ENCODE peak calls at places on chromosomes 13 and 19, in ten cellular contexts. B is thoracic aorta; G is pancreas; E is suprapubic skin; Y is tibial artery; A is left ventricle myocardium inferior; Z is gastrocnemius medialis; V is mesendoderm; C is fibroblast of lung; J is CD4-positive, CD25-positive, alpha-beta regulatory T cell. U is an unnamed sample.

GRCh38 chr19:52778811-52779210 is 7.8 kb downstream of the ZNF600 start:
- DNase-seq in B (no peak), G (no peak), E (no peak), Y (no peak), A (no peak), Z (no peak), V (no peak), C (no peak), J (no peak), U (no peak)

GRCh38 chr13:113897161-113897560 is 33.3 kb upstream of the GAS6 start:
- DNase-seq in B (no peak), G (no peak), E (no peak), Y (no peak), A (no peak), Z (no peak), V (peak; percentile 34), C (peak; percentile 99), J (no peak), U (peak; percentile 30)

GRCh38 chr13:71374471-71375041 is 492.4 kb downstream of the DACH1 start:
- DNase-seq in B (no peak), G (no peak), E (no peak), Y (no peak), A (no peak), Z (no peak), V (peak; percentile 6), C (peak; percentile 6), J (no peak), U (no peak)

GRCh38 chr13:32443111-32443510 is 15.2 kb upstream of the N4BP2L1 start:
- DNase-seq in B (no peak), G (no peak), E (no peak), Y (no peak), A (no peak), Z (no peak), V (peak; percentile 18), C (no peak), J (peak; percentile 43), U (no peak)

GRCh38 chr13:101988140-101988539 is 413.7 kb downstream of the FGF14 start:
- DNase-seq in B (no peak), G (no peak), E (no peak), Y (no peak), A (no peak), Z (no peak), V (no peak), C (no peak), J (no peak), U (no peak)

GRCh38 chr13:90416519-90416918 is 931.0 kb upstream of the MIR17HG start:
- DNase-seq in B (no peak), G (no peak), E (no peak), Y (no peak), A (no peak), Z (no peak), V (peak; percentile 92), C (peak; percentile 94), J (no peak), U (no peak)

GRCh38 chr13:111451402-111451801 is 131.0 kb downstream of the TEX29 start:
- DNase-seq in B (no peak), G (no peak), E (no peak), Y (no peak), A (no peak), Z (no peak), V (no peak), C (no peak), J (no peak), U (no peak)

GRCh38 chr19:41928221-41928683 is at the start of gene ERFL:
- DNase-seq in B (no peak), G (no peak), E (no peak), Y (no peak), A (no peak), Z (no peak), V (no peak), C (no peak), J (no peak), U (no peak)

GRCh38 chr13:72284791-72285190 is 417.8 kb upstream of the DACH1 start:
- DNase-seq in B (no peak), G (no peak), E (no peak), Y (no peak), A (no peak), Z (no peak), V (no peak), C (peak; percentile 46), J (no peak), U (no peak)

GRCh38 chr13:59837101-59837500 is 326.6 kb downstream of the DIAPH3 start:
- DNase-seq in B (no peak), G (no peak), E (no peak), Y (no peak), A (no peak), Z (no peak), V (no peak), C (no peak), J (no peak), U (no peak)

GRCh38 chr19:33697766-33698165 is 76.0 kb downstream of the CHST8 start:
- DNase-seq in B (no peak), G (no peak), E (peak; percentile 55), Y (no peak), A (no peak), Z (no peak), V (no peak), C (no peak), J (no peak), U (no peak)

GRCh38 chr19:14113762-14114414 is 3.7 kb downstream of the PRKACA start:
- DNase-seq in B (no peak), G (peak; percentile 76), E (no peak), Y (no peak), A (peak; percentile 42), Z (peak; percentile 78), V (peak; percentile 60), C (no peak), J (no peak), U (no peak)

GRCh38 chr19:5955638-5955935 is 22.4 kb downstream of the RANBP3 start:
- DNase-seq in B (no peak), G (no peak), E (no peak), Y (no peak), A (no peak), Z (no peak), V (no peak), C (peak; percentile 62), J (no peak), U (no peak)
- H3K4me1 ChIP-seq in B (peaks cover 78% of the 10 kb centered on the region), G (peaks cover 42% of the 10 kb centered on the region), E (peaks cover 64% of the 10 kb centered on the region), Y (peaks cover 11% of the 10 kb centered on the region), A (peaks cover 100% of the 10 kb centered on the region), Z (peaks cover 71% of the 10 kb centered on the region), V (peaks cover 43% of the 10 kb centered on the region), C (peaks cover 37% of the 10 kb centered on the region), J (peaks cover 94% of the 10 kb centered on the region), U (no peaks in the 10 kb centered on the region)

DNA sequence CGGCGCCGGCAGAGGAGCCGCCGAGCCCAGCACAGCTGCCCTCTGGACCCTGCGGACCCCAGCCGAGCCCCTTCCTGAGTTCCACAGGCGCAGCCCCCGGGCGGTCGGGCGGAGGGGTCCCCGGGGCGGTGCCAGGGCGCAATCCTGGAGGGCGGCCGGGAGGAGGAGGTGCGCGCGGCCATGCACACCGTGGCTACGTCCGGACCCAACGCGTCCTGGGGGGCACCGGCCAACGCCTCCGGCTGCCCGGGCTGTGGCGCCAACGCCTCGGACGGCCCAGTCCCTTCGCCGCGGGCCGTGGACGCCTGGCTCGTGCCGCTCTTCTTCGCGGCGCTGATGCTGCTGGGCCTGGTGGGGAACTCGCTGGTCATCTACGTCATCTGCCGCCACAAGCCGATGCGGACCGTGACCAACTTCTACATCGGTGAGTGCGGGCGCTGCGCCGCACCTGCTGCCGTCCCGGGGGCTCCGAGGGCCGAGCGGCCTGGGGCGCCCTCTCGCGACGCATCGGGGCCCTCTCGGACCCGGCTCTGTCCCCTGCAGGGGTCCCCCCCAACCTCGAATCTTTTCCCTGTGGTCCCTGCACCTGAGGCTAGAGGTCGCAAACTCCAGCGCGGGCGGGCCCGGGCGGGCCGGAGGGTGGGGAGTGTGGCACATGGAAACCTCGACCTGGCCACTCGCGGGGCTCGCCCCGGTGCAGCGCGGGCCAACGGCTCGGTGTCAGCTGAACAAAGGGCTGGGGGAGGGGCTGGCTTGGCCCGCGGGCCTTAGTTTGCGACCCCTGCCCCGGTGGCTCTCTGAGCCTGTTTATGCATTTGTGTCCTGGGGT is at the start of gene KISS1R:
- DNase-seq in B (no peak), G (peak; percentile 78), E (no peak), Y (no peak), A (no peak), Z (no peak), V (peak; percentile 83), C (no peak), J (no peak), U (no peak)
- H3K4me1 ChIP-seq in B (peaks cover 48% of the 10 kb centered on the region), G (peaks cover 8% of the 10 kb centered on the region), E (peaks cover 49% of the 10 kb centered on the region), Y (no peaks in the 10 kb centered on the region), A (peaks cover 56% of the 10 kb centered on the region), Z (peaks cover 9% of the 10 kb centered on the region), V (no peaks in the 10 kb centered on the region), C (peaks cover 3% of the 10 kb centered on the region), J (peaks cover 56% of the 10 kb centered on the region), U (peaks cover 49% of the 10 kb centered on the region)

GRCh38 chr19:16035601-16036297 is 40.5 kb upstream of the TPM4 start:
- DNase-seq in B (no peak), G (no peak), E (no peak), Y (no peak), A (no peak), Z (no peak), V (no peak), C (no peak), J (no peak), U (no peak)

GRCh38 chr19:16036941-16037340 is 39.4 kb upstream of the TPM4 start:
- DNase-seq in B (no peak), G (no peak), E (peak; percentile 69), Y (no peak), A (no peak), Z (no peak), V (no peak), C (no peak), J (no peak), U (no peak)

GRCh38 chr19:16037424-16038195 is 38.7 kb upstream of the TPM4 start:
- DNase-seq in B (no peak), G (no peak), E (peak; percentile 66), Y (no peak), A (no peak), Z (no peak), V (no peak), C (no peak), J (no peak), U (no peak)

GRCh38 chr19:16034958-16035560 is 41.2 kb upstream of the TPM4 start:
- DNase-seq in B (no peak), G (no peak), E (no peak), Y (no peak), A (no peak), Z (no peak), V (no peak), C (no peak), J (no peak), U (no peak)

DNA sequence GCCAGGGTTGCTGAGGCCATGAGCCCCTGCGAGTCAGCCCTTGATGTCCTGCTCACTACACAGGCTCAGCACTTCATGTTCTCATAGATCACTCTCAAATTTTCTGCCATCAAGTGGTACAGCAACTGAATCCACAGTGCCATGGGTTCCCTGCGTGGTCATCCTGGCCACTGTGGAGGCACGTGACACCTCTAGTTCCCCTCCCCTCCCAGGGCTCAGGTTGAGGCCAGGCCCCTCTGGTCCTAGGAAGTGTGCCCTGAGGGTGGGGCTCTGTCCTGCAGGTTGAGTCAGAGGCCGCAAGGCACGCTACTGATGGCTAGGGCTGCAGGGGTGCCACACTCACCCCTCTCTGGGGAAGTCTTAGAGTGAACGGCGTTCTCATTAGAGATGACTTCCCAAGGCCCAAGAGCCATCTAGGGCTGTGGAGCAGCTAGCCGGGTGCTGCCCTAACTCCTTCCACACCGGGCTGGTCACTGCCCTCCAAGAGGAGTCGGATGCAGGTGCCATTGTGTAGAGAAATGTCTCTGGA is 39.8 kb upstream of the TPM4 start:
- DNase-seq in B (no peak), G (no peak), E (no peak), Y (no peak), A (no peak), Z (no peak), V (no peak), C (no peak), J (no peak), U (no peak)
- H3K4me1 ChIP-seq in B (peaks cover 7% of the 10 kb centered on the region), G (no peaks in the 10 kb centered on the region), E (peaks cover 4% of the 10 kb centered on the region), Y (no peaks in the 10 kb centered on the region), A (peaks cover 6% of the 10 kb centered on the region), Z (no peaks in the 10 kb centered on the region), V (no peaks in the 10 kb centered on the region), C (peaks cover 3% of the 10 kb centered on the region), J (peaks cover 3% of the 10 kb centered on the region), U (no peaks in the 10 kb centered on the region)

GRCh38 chr19:6806488-6806887 is 34.0 kb downstream of the VAV1 start:
- DNase-seq in B (no peak), G (no peak), E (no peak), Y (no peak), A (no peak), Z (no peak), V (peak; percentile 15), C (no peak), J (no peak), U (no peak)
- H3K4me1 ChIP-seq in B (peaks cover 4% of the 10 kb centered on the region), G (no peaks in the 10 kb centered on the region), E (peaks cover 3% of the 10 kb centered on the region), Y (no peaks in the 10 kb centered on the region), A (peaks cover 5% of the 10 kb centered on the region), Z (no peaks in the 10 kb centered on the region), V (no peaks in the 10 kb centered on the region), C (no peaks in the 10 kb centered on the region), J (peaks cover 18% of the 10 kb centered on the region), U (peaks cover 3% of the 10 kb centered on the region)

U was measured in right atrium auricular region.